ENCODE peak calls at places on chromosomes 6 and 20, in four cellular contexts. B is neural progenitor cell, V is left lung, S is pancreas. R is an unnamed sample.

GRCh38 chr6:134249759-134250602 is 67.9 kb downstream of the SGK1 start:
- DNase-seq in B (no peak), V (no peak), S (no peak), R (no peak)

GRCh38 chr20:64049887-64050260 is 435 bp upstream of the SOX18 start:
- DNase-seq in B (no peak), V (no peak), S (no peak), R (no peak)

GRCh38 chr20:35020108-35021031 is 64.7 kb downstream of the MYH7B start:
- DNase-seq in B (no peak), V (no peak), S (no peak), R (no peak)

GRCh38 chr6:22250486-22250885 is 46.4 kb downstream of the PRL start:
- DNase-seq in B (peak), V (no peak), S (no peak), R (no peak)

GRCh38 chr6:30013296-30013922 is 47.7 kb upstream of the POLR1H start:
- DNase-seq in B (peak), V (no peak), S (no peak), R (no peak)

GRCh38 chr6:42970859-42971612 is 7.9 kb downstream of the PEX6 start:
- DNase-seq in B (no peak), V (no peak), S (no peak), R (no peak)

GRCh38 chr6:156427345-156427744 is 349.8 kb upstream of the ARID1B start:
- DNase-seq in B (no peak), V (peak), S (peak), R (no peak)

GRCh38 chr6:137259349-137259748 is 40.2 kb upstream of the IFNGR1 start:
- DNase-seq in B (no peak), V (no peak), S (no peak), R (no peak)

GRCh38 chr6:111718990-111719389 is 113.3 kb upstream of the TRAF3IP2 start:
- DNase-seq in B (no peak), V (no peak), S (no peak), R (no peak)

GRCh38 chr6:107716688-107717089 is 107.4 kb downstream of the SCML4 start:
- DNase-seq in B (no peak), V (no peak), S (no peak), R (peak)

GRCh38 chr6:56951049-56951816 is 3.7 kb upstream of the BEND6 start:
- DNase-seq in B (no peak), V (no peak), S (no peak), R (no peak)

GRCh38 chr6:11043961-11044711 is at the start of gene ELOVL2:
- DNase-seq in B (peak), V (no peak), S (peak), R (no peak)

GRCh38 chr6:32867559-32868256 is 13.7 kb downstream of the PSMB9 start:
- DNase-seq in B (no peak), V (no peak), S (no peak), R (no peak)

GRCh38 chr6:87293526-87293925 is 28.9 kb upstream of the SMIM8 start:
- DNase-seq in B (no peak), V (no peak), S (no peak), R (no peak)

GRCh38 chr6:43828711-43829110 is 58.7 kb downstream of the VEGFA start:
- DNase-seq in B (peak), V (no peak), S (no peak), R (no peak)

GRCh38 chr6:83365931-83366330 is 64.9 kb downstream of the ME1 start:
- DNase-seq in B (no peak), V (no peak), S (no peak), R (no peak)

GRCh38 chr6:154590770-154591169 is 80.3 kb upstream of the CNKSR3 start:
- DNase-seq in B (no peak), V (no peak), S (peak), R (no peak)

GRCh38 chr6:156280131-156280530 is 497.0 kb upstream of the ARID1B start:
- DNase-seq in B (no peak), V (no peak), S (no peak), R (no peak)

GRCh38 chr6:115058414-115059211 is 715.8 kb upstream of the HS3ST5 start:
- DNase-seq in B (no peak), V (no peak), S (no peak), R (no peak)

GRCh38 chr20:63536241-63536977 is 767 bp downstream of the PTK6 start:
- DNase-seq in B (no peak), V (no peak), S (no peak), R (no peak)

GRCh38 chr20:34557936-34558319 is 590 bp upstream of the MAP1LC3A start:
- DNase-seq in B (no peak), V (no peak), S (no peak), R (no peak)

GRCh38 chr6:32969685-32970412 is 1.5 kb downstream of the BRD2 start:
- DNase-seq in B (peak), V (peak), S (peak), R (peak)

GRCh38 chr6:157194643-157195042 is 128.7 kb downstream of the TMEM242 start:
- DNase-seq in B (no peak), V (no peak), S (no peak), R (no peak)

GRCh38 chr6:75488026-75488425 is 5.6 kb downstream of the FILIP1 start:
- DNase-seq in B (no peak), V (no peak), S (no peak), R (no peak)

GRCh38 chr20:37745553-37745952 is 51.7 kb downstream of the CTNNBL1 start:
- DNase-seq in B (peak), V (no peak), S (no peak), R (no peak)

GRCh38 chr6:135081966-135082365 is 27.3 kb upstream of the HBS1L start:
- DNase-seq in B (no peak), V (no peak), S (no peak), R (no peak)

GRCh38 chr6:130575971-130576370 is 210.2 kb downstream of the TMEM200A start:
- DNase-seq in B (no peak), V (no peak), S (no peak), R (peak)

GRCh38 chr6:72624557-72625160 is 2.8 kb downstream of the KCNQ5 start:
- DNase-seq in B (peak), V (no peak), S (no peak), R (no peak)

GRCh38 chr6:6701864-6702263 is 113.3 kb downstream of the LY86 start:
- DNase-seq in B (no peak), V (no peak), S (no peak), R (no peak)

GRCh38 chr6:6700421-6700820 is 111.9 kb downstream of the LY86 start:
- DNase-seq in B (no peak), V (no peak), S (no peak), R (no peak)

GRCh38 chr6:6697620-6698019 is 109.1 kb downstream of the LY86 start:
- DNase-seq in B (peak), V (no peak), S (no peak), R (no peak)

GRCh38 chr6:6700871-6701270 is 112.4 kb downstream of the LY86 start:
- DNase-seq in B (no peak), V (no peak), S (no peak), R (no peak)

DNA sequence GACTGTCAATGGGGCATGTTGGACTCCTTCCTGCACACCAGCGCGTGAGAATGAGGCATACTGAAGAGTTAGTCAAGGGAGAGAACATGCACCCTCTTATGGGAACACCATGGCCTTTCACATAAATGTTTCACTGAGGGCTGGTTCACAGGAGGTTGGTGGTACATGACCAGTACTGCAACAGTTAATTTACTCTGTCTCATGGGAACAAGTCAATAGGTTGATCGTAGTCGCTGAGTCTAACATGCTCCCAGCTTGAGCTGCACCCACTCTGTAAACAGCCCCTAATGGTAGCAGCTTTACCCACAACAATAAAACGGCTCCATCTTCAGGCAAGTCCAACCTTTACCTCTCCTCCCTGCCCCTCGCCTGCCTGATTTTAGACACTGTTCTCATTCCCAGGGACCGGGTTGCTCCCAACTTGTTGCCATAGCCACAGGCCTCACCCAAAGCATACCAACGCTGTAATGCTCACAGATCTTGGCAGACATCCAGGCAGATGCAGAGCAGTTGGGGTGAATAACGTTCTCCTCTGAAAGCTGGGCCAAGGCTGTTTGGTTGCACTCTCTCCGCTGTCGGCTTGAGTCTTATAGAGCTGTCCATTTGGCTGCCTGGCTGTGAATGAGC is 111.3 kb downstream of the LY86 start:
- DNase-seq in B (peak), V (peak), S (peak), R (no peak)
- TF ChIP-seq CTCF in B (no peak), V (no peak), S (no peak), R (no peak)

DNA sequence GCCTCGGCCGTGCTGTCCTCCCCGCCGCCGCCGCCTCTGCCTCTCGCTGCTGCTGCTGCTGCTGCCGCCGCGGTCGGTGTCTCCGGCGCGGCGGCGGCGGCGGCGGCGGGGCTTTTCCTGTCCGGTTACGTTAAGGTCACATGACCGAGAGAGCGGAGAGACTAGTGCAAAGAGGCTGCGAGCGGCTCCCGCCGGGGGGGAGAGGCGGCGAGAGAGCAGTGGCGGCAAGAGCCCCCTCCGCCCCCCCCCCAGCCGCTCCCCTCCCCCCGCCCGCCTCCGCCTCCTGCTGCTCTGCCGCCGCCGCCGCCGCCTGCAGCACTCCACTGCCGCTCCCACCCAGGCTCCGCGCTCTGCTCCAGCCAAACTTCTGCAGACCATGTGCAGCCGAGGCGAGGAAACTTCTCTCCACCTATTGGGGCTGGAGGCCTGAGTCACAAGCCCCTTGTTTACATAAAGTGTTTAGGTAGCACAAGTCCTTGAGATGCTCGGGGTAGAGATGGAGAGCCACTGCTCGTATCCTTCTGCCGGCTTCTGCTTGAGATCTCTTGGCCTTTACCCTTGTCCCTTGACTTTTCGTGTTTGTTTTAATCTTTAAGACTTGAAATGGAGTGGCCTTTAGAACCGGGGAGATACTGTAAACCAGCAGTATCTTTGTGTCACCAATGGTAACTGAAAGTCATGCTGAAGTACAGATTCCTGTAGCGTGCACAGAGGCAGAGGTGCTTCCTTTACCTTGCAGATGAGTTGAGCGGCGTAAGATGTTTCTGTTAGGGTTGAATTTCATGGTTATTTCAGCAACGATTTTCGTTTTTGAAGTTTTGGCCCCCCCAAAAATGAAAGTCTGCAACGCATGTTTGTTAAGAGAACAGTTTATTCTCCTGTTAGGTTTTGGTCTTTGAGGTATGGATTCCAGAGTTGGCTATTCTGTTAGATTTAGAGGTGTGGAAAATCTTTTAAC is at the start of gene ZBTB2:
- DNase-seq in B (peak), V (peak), S (peak), R (peak)
- TF ChIP-seq CTCF in B (no peak), V (no peak), S (no peak), R (no peak)

GRCh38 chr20:62415354-62416111 is 8.4 kb upstream of the CABLES2 start:
- DNase-seq in B (no peak), V (no peak), S (no peak), R (no peak)

GRCh38 chr20:62413025-62413580 is 6.0 kb upstream of the CABLES2 start:
- DNase-seq in B (no peak), V (no peak), S (no peak), R (no peak)

GRCh38 chr20:62412194-62413024 is 5.3 kb upstream of the CABLES2 start:
- DNase-seq in B (no peak), V (no peak), S (no peak), R (no peak)

GRCh38 chr20:62411479-62412193 is 4.6 kb upstream of the CABLES2 start:
- DNase-seq in B (no peak), V (no peak), S (no peak), R (no peak)

GRCh38 chr20:62413896-62414481 is 6.9 kb upstream of the CABLES2 start:
- DNase-seq in B (peak), V (no peak), S (no peak), R (no peak)
- TF ChIP-seq CTCF in B (peak), V (no peak), S (no peak), R (no peak)

DNA sequence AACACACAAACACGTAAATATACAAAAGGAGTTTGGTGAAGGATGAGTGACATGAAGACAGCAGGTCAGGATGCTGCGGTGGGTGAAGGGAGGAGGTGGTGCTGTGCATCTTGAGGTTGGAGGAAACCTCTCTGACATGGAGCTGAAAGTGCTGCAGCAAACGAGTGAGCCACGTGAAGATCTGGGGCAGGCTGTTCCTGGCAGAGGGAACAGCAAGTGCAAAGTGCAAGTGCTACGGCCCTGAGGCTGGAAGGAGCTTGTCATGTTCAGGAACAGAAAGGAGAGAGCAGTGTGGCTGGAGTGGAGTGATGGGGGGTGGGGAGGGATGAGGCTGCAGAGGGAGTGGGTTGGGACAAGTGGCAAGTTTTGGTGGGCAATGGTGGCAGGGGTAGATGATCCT is 24.8 kb upstream of the ANGPT4 start:
- DNase-seq in B (no peak), V (no peak), S (no peak), R (no peak)
- TF ChIP-seq CTCF in B (no peak), V (no peak), S (no peak), R (no peak)